ENCODE peak calls at places on chromosomes 13 and 19, in five cellular contexts. One of them, this sample, is unnamed. For H3K4me1, the result is how much of the 10 kb centered on the place peaks cover.

GRCh38 chr13:49248433-49249002 is 793 bp downstream of the CDADC1 start:
- DNase-seq in tibial artery: peak
- DNase-seq in neural progenitor cell: peak
- DNase-seq in tibial nerve: no peak
- DNase-seq in endothelial cell of umbilical vein: peak
- DNase-seq in this sample: no peak

GRCh38 chr19:12880551-12881171 is 588 bp downstream of the DNASE2 start:
- DNase-seq in tibial nerve: no peak
- DNase-seq in tibial artery: peak
- DNase-seq in neural progenitor cell: peak
- DNase-seq in endothelial cell of umbilical vein: no peak
- DNase-seq in this sample: no peak

GRCh38 chr13:59638404-59638803 is 525.3 kb downstream of the DIAPH3 start:
- DNase-seq in tibial nerve: no peak
- DNase-seq in neural progenitor cell: no peak
- DNase-seq in tibial artery: no peak
- DNase-seq in endothelial cell of umbilical vein: no peak
- DNase-seq in this sample: no peak

GRCh38 chr13:92259523-92259922 is 861.1 kb downstream of the GPC5 start:
- DNase-seq in tibial artery: no peak
- DNase-seq in neural progenitor cell: no peak
- DNase-seq in tibial nerve: no peak
- DNase-seq in endothelial cell of umbilical vein: no peak
- DNase-seq in this sample: no peak

GRCh38 chr13:101080616-101081015 is 335.7 kb downstream of the NALCN start:
- DNase-seq in tibial nerve: no peak
- DNase-seq in neural progenitor cell: no peak
- DNase-seq in tibial artery: no peak
- DNase-seq in endothelial cell of umbilical vein: no peak
- DNase-seq in this sample: no peak

GRCh38 chr13:108827637-108828036 is 198.2 kb downstream of the MYO16 start:
- DNase-seq in tibial nerve: no peak
- DNase-seq in neural progenitor cell: no peak
- DNase-seq in endothelial cell of umbilical vein: no peak
- DNase-seq in tibial artery: no peak
- DNase-seq in this sample: no peak

GRCh38 chr19:16369664-16370576 is 45.3 kb downstream of the KLF2 start:
- DNase-seq in tibial nerve: no peak
- DNase-seq in neural progenitor cell: no peak
- DNase-seq in endothelial cell of umbilical vein: no peak
- DNase-seq in tibial artery: no peak
- DNase-seq in this sample: peak

GRCh38 chr19:31693870-31694269 is 344.6 kb upstream of the TSHZ3 start:
- DNase-seq in tibial artery: no peak
- DNase-seq in tibial nerve: no peak
- DNase-seq in endothelial cell of umbilical vein: no peak
- DNase-seq in neural progenitor cell: no peak
- DNase-seq in this sample: no peak

GRCh38 chr13:47933688-47934011 is 67.4 kb downstream of the SUCLA2 start:
- DNase-seq in tibial artery: no peak
- DNase-seq in neural progenitor cell: no peak
- DNase-seq in tibial nerve: no peak
- DNase-seq in endothelial cell of umbilical vein: no peak
- DNase-seq in this sample: no peak

GRCh38 chr19:42244452-42245220 is 2.2 kb upstream of the GSK3A start:
- DNase-seq in tibial artery: peak
- DNase-seq in endothelial cell of umbilical vein: peak
- DNase-seq in neural progenitor cell: peak
- DNase-seq in tibial nerve: peak
- DNase-seq in this sample: peak

GRCh38 chr13:112814905-112815585 is 125.2 kb downstream of the ATP11A start:
- DNase-seq in endothelial cell of umbilical vein: peak
- DNase-seq in tibial artery: no peak
- DNase-seq in neural progenitor cell: no peak
- DNase-seq in tibial nerve: no peak
- DNase-seq in this sample: no peak

GRCh38 chr13:82002693-82003092 is 1661.8 kb upstream of the SPRY2 start:
- DNase-seq in tibial nerve: no peak
- DNase-seq in tibial artery: no peak
- DNase-seq in neural progenitor cell: no peak
- DNase-seq in endothelial cell of umbilical vein: peak
- DNase-seq in this sample: no peak

GRCh38 chr13:40770934-40771618 is at the start of gene MRPS31:
- DNase-seq in endothelial cell of umbilical vein: peak
- DNase-seq in tibial artery: peak
- DNase-seq in neural progenitor cell: peak
- DNase-seq in tibial nerve: peak
- DNase-seq in this sample: peak

GRCh38 chr19:16244091-16244490 is 46.4 kb downstream of the AP1M1 start:
- DNase-seq in neural progenitor cell: no peak
- DNase-seq in tibial nerve: no peak
- DNase-seq in tibial artery: no peak
- DNase-seq in endothelial cell of umbilical vein: no peak
- DNase-seq in this sample: no peak

GRCh38 chr13:83906240-83906820 is 24.1 kb upstream of the SLITRK1 start:
- DNase-seq in endothelial cell of umbilical vein: no peak
- DNase-seq in tibial artery: no peak
- DNase-seq in tibial nerve: no peak
- DNase-seq in neural progenitor cell: no peak
- DNase-seq in this sample: no peak

GRCh38 chr13:26440111-26440510 is 117.4 kb upstream of the WASF3 start:
- DNase-seq in neural progenitor cell: no peak
- DNase-seq in endothelial cell of umbilical vein: no peak
- DNase-seq in tibial artery: no peak
- DNase-seq in tibial nerve: no peak
- DNase-seq in this sample: no peak

GRCh38 chr13:19634129-19634740 is 776 bp downstream of the MPHOSPH8 start:
- DNase-seq in tibial artery: no peak
- DNase-seq in tibial nerve: no peak
- DNase-seq in neural progenitor cell: peak
- DNase-seq in endothelial cell of umbilical vein: peak
- DNase-seq in this sample: no peak

DNA sequence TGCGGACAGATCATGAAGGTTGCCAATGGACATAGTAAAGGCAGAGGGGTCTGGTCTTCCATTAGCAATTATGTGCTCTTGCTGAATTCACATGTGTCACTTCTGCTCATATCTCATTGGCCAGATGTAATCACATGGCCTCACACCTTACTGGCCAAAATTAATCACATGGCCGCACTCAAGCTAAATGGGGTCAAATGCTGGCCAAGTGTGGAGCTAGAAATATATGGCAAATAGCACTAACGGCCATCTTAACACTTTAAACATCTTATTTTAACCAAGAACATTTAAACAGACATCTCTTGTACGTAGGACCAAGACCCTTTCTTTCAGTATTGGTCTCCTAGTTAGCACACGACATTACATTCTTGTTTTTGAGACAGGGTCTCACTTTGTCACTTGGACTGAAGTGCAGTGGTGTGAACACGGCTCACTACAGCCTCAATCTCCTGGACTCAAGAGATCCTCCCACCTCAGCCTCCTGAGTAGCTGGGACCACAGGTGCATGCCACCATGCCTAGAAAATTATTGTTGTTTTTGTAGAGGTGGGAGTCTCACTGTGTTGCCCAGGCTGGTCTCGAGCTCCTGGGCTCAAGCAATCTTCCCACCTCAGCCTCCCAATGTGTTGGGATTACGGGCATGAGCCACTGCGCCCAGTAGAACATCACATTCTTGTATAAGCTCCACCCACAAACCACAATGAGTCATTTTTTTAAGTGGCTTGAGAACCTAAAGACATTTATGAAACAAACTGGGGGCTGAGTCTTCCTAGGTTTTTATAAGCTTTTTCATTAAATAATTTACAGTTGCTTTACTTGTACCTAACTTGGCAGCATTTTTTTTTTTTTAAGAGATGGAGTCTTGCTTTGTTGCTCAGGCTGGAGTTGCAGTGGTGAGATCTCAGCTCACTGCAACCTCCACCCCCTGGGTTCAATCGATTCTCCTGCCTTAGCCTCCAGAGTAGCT is 2.9 kb upstream of the PTOV1 start:
- DNase-seq in neural progenitor cell: no peak
- DNase-seq in tibial nerve: no peak
- DNase-seq in endothelial cell of umbilical vein: no peak
- DNase-seq in tibial artery: no peak
- DNase-seq in this sample: peak
- H3K27ac ChIP-seq in neural progenitor cell: no peak
- H3K27ac ChIP-seq in tibial nerve: no peak
- H3K27ac ChIP-seq in endothelial cell of umbilical vein: no peak
- H3K27ac ChIP-seq in tibial artery: no peak
- H3K27ac ChIP-seq in this sample: no peak

DNA sequence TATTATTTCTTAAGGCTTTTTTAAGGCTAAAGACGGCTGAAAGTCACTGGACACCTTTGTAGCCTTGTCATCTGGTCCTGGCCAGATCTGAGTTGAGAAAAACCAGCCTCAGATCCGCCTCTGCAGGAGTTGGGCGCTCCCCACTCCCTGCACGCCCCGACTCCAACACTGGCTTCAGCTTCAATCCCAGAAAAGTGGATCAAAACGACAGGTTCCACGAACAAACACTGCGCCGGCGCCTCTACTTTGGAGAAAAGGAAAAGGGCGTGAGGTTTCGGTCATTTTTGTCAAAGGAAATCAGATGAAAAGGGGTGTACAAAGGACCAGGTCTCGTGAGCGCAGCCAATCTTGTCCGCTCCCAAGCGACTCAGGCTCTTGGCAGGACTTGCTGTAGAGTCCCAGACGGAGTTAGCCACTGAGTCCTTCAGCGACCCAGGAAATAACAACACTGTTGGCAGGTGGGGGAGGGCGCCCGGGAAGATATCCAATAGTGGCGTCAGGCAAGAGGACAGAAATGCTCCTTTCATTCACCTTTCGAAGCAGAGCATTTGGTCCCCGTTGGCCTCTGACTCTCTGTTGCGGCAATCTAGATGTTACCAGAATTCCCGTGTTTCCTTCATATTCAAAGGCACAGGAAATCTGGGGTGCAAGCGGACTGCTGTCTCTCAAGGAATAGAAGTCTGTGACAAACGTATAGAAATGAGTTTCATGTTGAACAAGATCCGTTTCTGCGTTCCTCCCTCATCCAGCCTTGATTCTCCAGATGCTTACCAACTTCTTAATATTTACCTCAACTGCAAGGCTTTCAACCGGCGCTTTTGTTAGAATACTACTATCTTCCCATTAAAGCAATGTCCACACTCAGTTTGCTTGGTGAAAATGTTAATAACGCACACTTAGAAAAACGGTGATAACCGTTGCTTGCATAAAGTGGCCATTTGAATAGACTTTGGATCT is 1.8 kb upstream of the CCNA1 start:
- DNase-seq in tibial artery: no peak
- DNase-seq in endothelial cell of umbilical vein: no peak
- DNase-seq in neural progenitor cell: peak
- DNase-seq in tibial nerve: no peak
- DNase-seq in this sample: no peak
- H3K4me3 ChIP-seq in tibial artery: peak
- H3K4me3 ChIP-seq in endothelial cell of umbilical vein: no peak
- H3K4me3 ChIP-seq in neural progenitor cell: peak
- H3K4me3 ChIP-seq in tibial nerve: no peak
- H3K4me3 ChIP-seq in this sample: no peak

GRCh38 chr19:18373892-18374629 is 11.9 kb upstream of the GDF15 start:
- DNase-seq in tibial artery: peak
- DNase-seq in neural progenitor cell: peak
- DNase-seq in tibial nerve: peak
- DNase-seq in endothelial cell of umbilical vein: peak
- DNase-seq in this sample: no peak
- H3K4me1 ChIP-seq in tibial artery: under half
- H3K4me1 ChIP-seq in neural progenitor cell: under half
- H3K4me1 ChIP-seq in tibial nerve: under half
- H3K4me1 ChIP-seq in endothelial cell of umbilical vein: under half
- H3K4me1 ChIP-seq in this sample: under half

DNA sequence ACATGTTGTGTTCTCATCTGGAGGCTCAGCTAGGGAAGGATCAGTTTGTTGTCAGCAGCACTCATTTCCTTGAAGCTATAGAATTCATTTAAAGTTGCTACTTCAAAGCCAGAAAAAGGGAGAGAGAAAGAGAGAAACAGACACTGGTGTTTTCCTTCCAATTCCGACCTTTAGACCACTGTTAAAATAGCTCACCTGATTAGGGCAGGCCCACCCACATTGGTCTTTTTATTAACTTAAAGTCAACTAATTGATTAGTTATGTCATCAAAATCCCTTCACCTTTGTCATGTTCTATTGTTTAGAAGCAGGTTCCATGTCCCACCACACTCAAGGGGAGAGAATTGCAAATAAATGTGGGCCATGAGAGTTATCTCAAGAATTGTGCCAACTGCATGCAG is 560.2 kb downstream of the PCDH17 start:
- DNase-seq in tibial nerve: no peak
- DNase-seq in endothelial cell of umbilical vein: no peak
- DNase-seq in neural progenitor cell: no peak
- DNase-seq in tibial artery: no peak
- DNase-seq in this sample: no peak
- H3K27ac ChIP-seq in tibial nerve: no peak
- H3K27ac ChIP-seq in endothelial cell of umbilical vein: no peak
- H3K27ac ChIP-seq in neural progenitor cell: no peak
- H3K27ac ChIP-seq in tibial artery: no peak
- H3K27ac ChIP-seq in this sample: no peak

GRCh38 chr19:47369923-47370625 is 21.0 kb downstream of the DHX34 start:
- DNase-seq in neural progenitor cell: no peak
- DNase-seq in endothelial cell of umbilical vein: no peak
- DNase-seq in tibial nerve: no peak
- DNase-seq in tibial artery: no peak
- DNase-seq in this sample: no peak
- H3K4me3 ChIP-seq in neural progenitor cell: no peak
- H3K4me3 ChIP-seq in endothelial cell of umbilical vein: no peak
- H3K4me3 ChIP-seq in tibial nerve: no peak
- H3K4me3 ChIP-seq in tibial artery: no peak
- H3K4me3 ChIP-seq in this sample: no peak

DNA sequence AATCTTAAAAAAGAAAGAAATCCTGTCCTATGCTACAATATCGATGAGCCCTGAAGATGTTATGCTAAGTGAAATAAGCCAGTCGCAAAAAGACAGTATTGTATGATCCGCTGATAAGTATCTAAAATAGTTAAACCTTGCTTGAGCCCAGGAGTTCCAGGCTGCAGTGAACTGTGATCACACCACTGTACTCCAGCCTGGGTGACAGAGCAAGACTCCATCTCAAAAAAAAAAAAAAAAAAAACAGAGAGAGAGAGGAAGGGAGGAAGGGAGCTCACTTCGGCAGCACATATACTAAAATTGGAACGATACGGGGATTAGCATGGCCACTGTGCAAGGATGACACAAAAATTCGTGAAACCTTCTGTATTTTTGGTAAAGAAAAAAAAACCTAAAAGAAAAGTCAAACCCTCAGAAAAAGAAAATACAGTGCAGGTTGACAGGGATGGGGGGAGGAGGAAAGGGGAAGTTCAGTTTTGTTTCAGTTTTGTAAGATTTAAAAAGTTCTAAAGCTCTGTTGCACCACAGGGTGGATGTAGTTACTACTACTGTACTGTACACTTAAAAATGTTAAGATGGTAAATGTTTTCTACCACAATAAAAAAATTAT is 8.4 kb downstream of the CLASRP start:
- DNase-seq in endothelial cell of umbilical vein: no peak
- DNase-seq in tibial nerve: no peak
- DNase-seq in tibial artery: no peak
- DNase-seq in neural progenitor cell: no peak
- DNase-seq in this sample: no peak
- H3K4me1 ChIP-seq in endothelial cell of umbilical vein: under half
- H3K4me1 ChIP-seq in tibial nerve: under half
- H3K4me1 ChIP-seq in tibial artery: under half
- H3K4me1 ChIP-seq in neural progenitor cell: under half
- H3K4me1 ChIP-seq in this sample: under half

This sample was measured in CD4-positive, alpha-beta memory T cell.